ENCODE peak calls at places on chromosomes 5 and 9, in nine cellular contexts. R is A673; T is aorta; L is adrenal gland; G is uterus; F is CD8-positive, alpha-beta T cell; B is heart left ventricle; K is Panc1; P is neuronal stem cell. M is an unnamed sample. For H3K4me1 and H3K36me3, the result is how much of the 10 kb centered on the place peaks cover.

GRCh38 chr5:52693279-52693678 is 94.4 kb upstream of the ITGA1 start:
- DNase-seq in L (peak), F (peak), P (no peak), G (peak), R (peak), B (peak), T (no peak), K (no peak), M (peak)

GRCh38 chr5:180085837-180086236 is 14.3 kb upstream of the RNF130 start:
- DNase-seq in P (no peak), T (no peak), R (peak), G (no peak), L (no peak), K (no peak), F (peak), B (no peak), M (no peak)

GRCh38 chr9:18060304-18060934 is 413.5 kb upstream of the ADAMTSL1 start:
- DNase-seq in G (no peak), F (no peak), T (no peak), L (no peak), R (no peak), P (no peak), K (no peak), B (no peak), M (no peak)

GRCh38 chr5:13985736-13986418 is 41.4 kb upstream of the DNAH5 start:
- DNase-seq in L (peak), G (no peak), F (no peak), R (peak), P (no peak), T (peak), B (no peak), K (peak), M (no peak)

GRCh38 chr5:99032234-99033013 is 103.6 kb upstream of the CHD1 start:
- DNase-seq in G (peak), F (peak), P (peak), B (peak), R (peak), L (peak), T (peak), K (peak), M (peak)

GRCh38 chr5:170278611-170279500 is 18.7 kb downstream of the LCP2 start:
- DNase-seq in P (no peak), B (no peak), T (peak), R (no peak), K (no peak), F (peak), L (no peak), G (no peak), M (no peak)

GRCh38 chr9:91211919-91212318 is 149.8 kb downstream of the AUH start:
- DNase-seq in B (no peak), L (no peak), P (no peak), R (no peak), F (peak), G (no peak), K (no peak), T (no peak), M (no peak)

GRCh38 chr5:172802585-172803176 is 31.4 kb upstream of the ERGIC1 start:
- DNase-seq in T (no peak), B (no peak), P (no peak), F (no peak), L (no peak), K (no peak), G (no peak), R (peak), M (peak)

GRCh38 chr9:16753256-16753655 is 117.2 kb downstream of the BNC2 start:
- DNase-seq in T (no peak), G (no peak), F (no peak), P (no peak), R (no peak), B (no peak), L (no peak), K (no peak), M (no peak)

GRCh38 chr5:616342-617039 is 4.4 kb downstream of the CEP72 start:
- DNase-seq in K (no peak), G (peak), B (no peak), T (no peak), P (no peak), F (no peak), R (no peak), L (no peak), M (peak)

GRCh38 chr5:33810491-33811120 is 81.2 kb downstream of the ADAMTS12 start:
- DNase-seq in K (no peak), T (no peak), F (no peak), G (peak), B (no peak), R (no peak), L (no peak), P (no peak), M (no peak)

GRCh38 chr5:104793452-104794120 is 1231.0 kb upstream of the NUDT12 start:
- DNase-seq in R (no peak), K (no peak), P (no peak), F (no peak), G (no peak), B (no peak), T (no peak), L (no peak), M (no peak)

GRCh38 chr5:142726188-142726731 is 40.4 kb upstream of the FGF1 start:
- DNase-seq in G (no peak), T (no peak), F (no peak), P (no peak), L (no peak), R (peak), K (no peak), B (no peak), M (no peak)

GRCh38 chr9:14910178-14910805 is at the start of gene FREM1:
- DNase-seq in L (peak), G (peak), T (peak), R (peak), P (peak), K (no peak), B (peak), F (no peak), M (peak)

GRCh38 chr5:67451640-67452279 is 255.2 kb upstream of the CD180 start:
- DNase-seq in P (no peak), F (no peak), T (no peak), K (no peak), G (no peak), B (no peak), R (no peak), L (no peak), M (no peak)

GRCh38 chr5:6448622-6449464 is at the start of gene UBE2QL1:
- DNase-seq in L (no peak), T (no peak), R (peak), G (no peak), K (no peak), P (no peak), F (no peak), B (no peak), M (no peak)

GRCh38 chr5:127683006-127683405 is 20.2 kb upstream of the CCDC192 start:
- DNase-seq in T (no peak), L (no peak), K (no peak), F (no peak), B (no peak), G (no peak), P (no peak), R (no peak), M (no peak)

GRCh38 chr9:95171596-95171995 is 145.9 kb downstream of the FANCC start:
- DNase-seq in T (no peak), B (no peak), R (no peak), G (no peak), F (no peak), K (no peak), P (no peak), L (no peak), M (no peak)

GRCh38 chr9:19102181-19102630 is 498 bp downstream of the HAUS6 start:
- DNase-seq in P (no peak), G (peak), R (peak), K (no peak), L (peak), F (peak), T (no peak), B (no peak), M (no peak)

GRCh38 chr9:19104528-19105282 is 2.0 kb upstream of the HAUS6 start:
- DNase-seq in T (no peak), F (no peak), G (peak), K (no peak), L (no peak), R (no peak), B (no peak), P (no peak), M (no peak)

GRCh38 chr9:19102631-19103345 is at the start of gene HAUS6:
- DNase-seq in G (peak), R (peak), L (peak), P (peak), T (peak), B (peak), F (peak), K (peak), M (peak)

GRCh38 chr9:19101203-19101602 is 1.5 kb downstream of the HAUS6 start:
- DNase-seq in G (no peak), K (no peak), L (no peak), P (no peak), T (no peak), R (no peak), B (no peak), F (no peak), M (no peak)
- H3K4me1 ChIP-seq in G (under half), K (under half), L (under half), P (under half), T (under half), R (under half), B (under half), F (under half), M (under half)

GRCh38 chr9:128102861-128103588 is 24.5 kb downstream of the PTGES2 start:
- DNase-seq in F (no peak), R (no peak), P (no peak), B (peak), T (no peak), L (peak), G (peak), K (no peak), M (no peak)
- H3K36me3 ChIP-seq in F (half or more), R (half or more), P (half or more), B (under half), T (under half), L (half or more), G (under half), K (under half), M (half or more)

GRCh38 chr9:100112677-100113336 is 13.8 kb downstream of the INVS start:
- DNase-seq in P (no peak), G (no peak), B (no peak), T (no peak), F (no peak), L (no peak), R (no peak), K (no peak), M (no peak)

GRCh38 chr9:100105861-100106260 is 6.8 kb downstream of the INVS start:
- DNase-seq in K (no peak), T (no peak), F (no peak), P (no peak), B (no peak), G (no peak), R (no peak), L (no peak), M (no peak)

GRCh38 chr9:100108572-100108971 is 9.5 kb downstream of the INVS start:
- DNase-seq in P (no peak), T (no peak), K (no peak), L (no peak), G (no peak), R (no peak), F (no peak), B (no peak), M (no peak)

GRCh38 chr9:100106616-100107015 is 7.6 kb downstream of the INVS start:
- DNase-seq in K (no peak), B (no peak), T (no peak), L (no peak), F (no peak), G (no peak), P (no peak), R (no peak), M (no peak)

GRCh38 chr9:100111235-100111634 is 12.2 kb downstream of the INVS start:
- DNase-seq in L (peak), F (no peak), G (peak), K (no peak), T (peak), P (no peak), R (peak), B (peak), M (peak)
- H3K4me3 ChIP-seq in L (no peak), F (no peak), G (no peak), K (no peak), T (no peak), P (no peak), R (no peak), B (peak), M (no peak)

DNA sequence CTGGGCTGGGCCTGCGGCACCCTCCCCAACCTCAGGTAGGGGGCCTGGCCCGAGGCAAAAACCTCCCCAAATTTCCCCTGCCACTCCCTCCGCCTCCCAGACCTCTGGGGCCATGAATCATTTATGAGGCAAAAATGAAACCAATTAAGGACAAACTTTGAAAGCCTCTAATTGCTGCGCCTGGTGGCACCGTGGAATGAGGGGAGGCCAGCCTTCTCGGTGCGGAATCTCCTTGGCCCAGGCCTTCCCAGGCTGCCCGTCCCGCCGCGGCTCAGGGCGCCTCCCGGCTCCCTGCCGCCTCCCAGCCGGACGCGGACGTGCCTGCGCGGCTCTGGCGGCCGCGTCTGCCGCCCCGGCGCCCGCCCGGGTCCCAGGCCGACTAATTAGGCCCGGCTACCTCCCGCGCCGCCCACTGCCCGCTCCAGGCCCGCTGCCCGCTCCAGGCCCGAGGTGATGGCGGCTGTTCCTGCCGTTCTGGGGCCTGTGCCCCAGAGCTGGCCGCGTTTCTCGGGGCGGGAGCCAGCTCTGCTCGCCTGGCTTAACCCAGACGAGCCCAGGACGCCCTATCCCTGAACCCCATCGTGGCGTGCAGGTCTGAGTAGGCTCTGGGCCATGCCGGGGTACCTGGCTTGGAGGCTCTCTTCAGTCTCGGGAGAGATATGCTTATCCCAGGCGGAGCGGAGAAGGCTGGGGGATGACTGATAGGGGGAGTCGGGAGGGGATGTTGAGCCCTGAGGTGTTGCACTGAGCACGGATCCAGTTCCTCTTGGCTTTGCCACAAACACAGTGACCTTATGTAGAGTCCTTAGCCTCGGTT is 20.1 kb downstream of the CXXC5 start:
- DNase-seq in R (peak), K (no peak), G (no peak), P (no peak), B (peak), T (no peak), F (peak), L (peak), M (no peak)
- H3K4me1 ChIP-seq in R (half or more), K (half or more), G (under half), P (under half), B (half or more), T (under half), F (half or more), L (half or more), M (half or more)

DNA sequence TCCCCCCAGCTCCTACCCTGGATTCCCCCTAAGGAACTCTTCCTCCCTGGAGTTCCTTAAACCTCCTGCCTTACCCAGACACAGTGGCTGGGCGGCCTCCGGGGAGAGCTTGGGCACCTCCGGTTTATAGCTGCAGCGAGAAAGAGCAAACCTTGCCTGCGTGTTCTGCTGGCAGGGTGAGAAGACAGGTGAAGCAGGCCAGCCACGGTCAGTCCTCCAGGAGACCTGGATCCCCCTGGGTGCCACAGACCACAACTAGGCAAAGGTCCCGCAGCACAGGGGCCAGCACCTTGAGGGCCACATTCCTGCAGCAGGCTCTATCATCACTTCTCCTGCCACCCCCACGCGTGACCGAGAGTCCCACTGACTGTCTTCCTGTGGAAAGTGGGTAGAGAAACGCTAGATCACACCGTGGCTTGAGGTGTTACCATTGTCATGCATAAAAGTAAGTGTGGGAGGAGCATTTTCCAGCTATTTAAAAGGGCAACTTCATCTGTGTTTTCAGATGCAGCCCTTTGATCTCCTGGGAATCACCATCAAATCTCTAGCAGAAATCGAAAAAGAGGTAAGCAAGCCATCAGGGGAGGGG is 130.2 kb upstream of the LMX1B start:
- DNase-seq in K (no peak), G (no peak), F (no peak), P (no peak), B (no peak), R (no peak), T (no peak), L (no peak), M (no peak)
- H3K36me3 ChIP-seq in K (under half), G (under half), F (under half), P (under half), B (under half), R (under half), T (under half), L (under half), M (under half)

GRCh38 chr5:72379936-72380335 is 59.8 kb downstream of the PTCD2 start:
- DNase-seq in T (no peak), K (no peak), R (no peak), F (no peak), G (no peak), P (no peak), B (no peak), L (no peak), M (no peak)

GRCh38 chr5:72380491-72381274 is 60.5 kb downstream of the PTCD2 start:
- DNase-seq in G (no peak), F (no peak), P (no peak), K (no peak), T (peak), L (no peak), R (no peak), B (no peak), M (no peak)

GRCh38 chr5:72387985-72388384 is 67.8 kb downstream of the PTCD2 start:
- DNase-seq in K (peak), B (no peak), G (no peak), P (no peak), F (no peak), T (no peak), L (no peak), R (no peak), M (no peak)

GRCh38 chr5:72386639-72387038 is 66.5 kb downstream of the PTCD2 start:
- DNase-seq in R (no peak), K (no peak), G (no peak), F (no peak), P (no peak), B (no peak), T (no peak), L (no peak), M (no peak)

GRCh38 chr5:72383280-72384205 is 63.4 kb downstream of the PTCD2 start:
- DNase-seq in P (no peak), G (no peak), R (no peak), L (no peak), T (no peak), K (no peak), B (no peak), F (no peak), M (no peak)
- H3K4me3 ChIP-seq in P (no peak), G (no peak), R (no peak), L (no peak), T (no peak), K (no peak), B (no peak), F (no peak), M (no peak)

GRCh38 chr5:124644138-124644537 is 102.3 kb downstream of the ZNF608 start:
- DNase-seq in K (no peak), T (no peak), G (no peak), P (no peak), B (no peak), L (no peak), F (no peak), R (no peak), M (no peak)

GRCh38 chr5:124642148-124642547 is 104.3 kb downstream of the ZNF608 start:
- DNase-seq in B (no peak), L (no peak), T (no peak), P (no peak), R (no peak), K (no peak), F (no peak), G (no peak), M (no peak)

GRCh38 chr5:124643306-124643705 is 103.1 kb downstream of the ZNF608 start:
- DNase-seq in R (no peak), G (no peak), B (no peak), T (no peak), P (no peak), K (no peak), F (no peak), L (no peak), M (no peak)

GRCh38 chr5:124645396-124645795 is 101.0 kb downstream of the ZNF608 start:
- DNase-seq in G (no peak), R (no peak), P (no peak), T (no peak), F (no peak), L (no peak), K (no peak), B (no peak), M (no peak)

GRCh38 chr5:124644582-124644981 is 101.9 kb downstream of the ZNF608 start:
- DNase-seq in F (no peak), T (no peak), G (no peak), L (no peak), B (no peak), P (no peak), R (no peak), K (no peak), M (no peak)
- H3K4me1 ChIP-seq in F (under half), T (under half), G (under half), L (under half), B (under half), P (under half), R (under half), K (under half), M (under half)

GRCh38 chr9:100294341-100294740 is 58.4 kb downstream of the TEX10 start:
- DNase-seq in R (no peak), L (no peak), G (no peak), K (no peak), B (no peak), P (no peak), T (no peak), F (no peak), M (no peak)
- H3K36me3 ChIP-seq in R (under half), L (half or more), G (under half), K (under half), B (under half), P (half or more), T (under half), F (under half), M (under half)

DNA sequence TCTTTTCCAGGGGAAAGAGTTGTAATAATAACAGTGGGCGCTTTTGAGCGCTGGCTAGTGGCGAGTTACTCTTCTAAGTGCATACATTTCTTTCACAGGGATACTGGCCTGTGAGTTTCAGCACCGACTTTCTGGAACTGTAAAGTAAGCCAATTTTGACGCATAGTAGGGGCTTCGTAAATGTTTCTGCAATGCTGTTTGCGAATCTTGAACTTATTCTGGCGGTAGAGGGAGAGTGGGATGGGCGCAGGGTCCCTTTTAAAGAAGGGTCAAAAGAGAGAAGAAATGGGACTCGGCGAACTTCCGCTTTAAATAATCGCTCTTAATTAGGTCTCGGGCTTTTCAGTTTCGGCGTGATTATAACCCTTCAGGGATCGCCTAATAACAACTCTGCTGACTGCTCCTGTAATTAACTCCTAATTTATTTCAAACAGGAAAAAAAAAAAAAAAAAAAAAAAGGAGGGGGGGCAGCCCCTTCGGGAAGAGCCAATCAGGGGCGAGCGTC is 351 bp upstream of the MSX2 start:
- DNase-seq in F (no peak), G (no peak), L (no peak), R (no peak), B (no peak), K (no peak), P (no peak), T (no peak), M (no peak)
- H3K4me3 ChIP-seq in F (no peak), G (peak), L (peak), R (peak), B (peak), K (peak), P (peak), T (peak), M (peak)